ENCODE peak calls at places on chromosomes 2 and 18, in nine cellular contexts. J, R, Z, L, Q, B, T, U and Y are unnamed samples. For H3K36me3, the result is how much of the 10 kb centered on the place peaks cover.

GRCh38 chr2:1837022-1837421 is 92.7 kb upstream of the PXDN start:
- DNase-seq in J (no peak), U (no peak), L (no peak), B (no peak), T (peak), R (no peak), Q (no peak), Z (no peak), Y (peak)

GRCh38 chr2:138365581-138365980 is 136.0 kb upstream of the SPOPL start:
- DNase-seq in Z (no peak), U (no peak), T (no peak), R (no peak), J (no peak), B (no peak), L (no peak), Q (no peak), Y (no peak)

GRCh38 chr2:31996571-31997150 is 14.1 kb downstream of the MEMO1 start:
- DNase-seq in J (no peak), R (no peak), Q (no peak), U (no peak), B (no peak), L (no peak), Z (no peak), T (no peak), Y (no peak)

GRCh38 chr2:104872866-104873688 is 19.2 kb downstream of the POU3F3 start:
- DNase-seq in J (peak), Q (no peak), L (no peak), R (no peak), T (peak), Z (peak), B (no peak), U (peak), Y (peak)

GRCh38 chr2:160956243-160956802 is 203.9 kb upstream of the TANK start:
- DNase-seq in U (peak), J (no peak), T (no peak), R (no peak), Z (peak), B (no peak), Q (no peak), L (peak), Y (no peak)

GRCh38 chr18:22999647-23000046 is 66.5 kb downstream of the RBBP8 start:
- DNase-seq in Q (no peak), L (no peak), Z (no peak), R (no peak), U (no peak), J (no peak), B (no peak), T (no peak), Y (no peak)

GRCh38 chr2:123659120-123659519 is 366.0 kb upstream of the CNTNAP5 start:
- DNase-seq in Z (no peak), J (no peak), B (no peak), R (peak), L (no peak), U (no peak), T (no peak), Q (no peak), Y (no peak)

GRCh38 chr2:239216251-239216613 is 184.6 kb downstream of the HDAC4 start:
- DNase-seq in J (no peak), Z (no peak), T (no peak), L (no peak), B (no peak), Q (no peak), R (no peak), U (no peak), Y (no peak)

GRCh38 chr2:136347976-136348375 is 230.0 kb upstream of the CXCR4 start:
- DNase-seq in J (no peak), Z (no peak), U (no peak), B (no peak), L (no peak), T (no peak), R (no peak), Q (no peak), Y (no peak)

GRCh38 chr2:22788749-22789148 is 596.2 kb upstream of the KLHL29 start:
- DNase-seq in Q (no peak), Z (no peak), J (no peak), T (no peak), U (no peak), B (no peak), R (no peak), L (no peak), Y (no peak)

GRCh38 chr2:137969418-137969765 is 5.1 kb downstream of the HNMT start:
- DNase-seq in Q (no peak), R (peak), U (no peak), T (no peak), J (peak), Z (no peak), B (peak), L (no peak), Y (no peak)

GRCh38 chr2:45045706-45046105 is 36.5 kb upstream of the SIX2 start:
- DNase-seq in T (no peak), Z (no peak), R (no peak), B (no peak), Q (no peak), U (no peak), L (no peak), J (peak), Y (no peak)

GRCh38 chr2:5932556-5933469 is 240.6 kb downstream of the SOX11 start:
- DNase-seq in U (peak), R (no peak), B (no peak), Z (no peak), L (no peak), T (no peak), J (no peak), Q (no peak), Y (peak)

GRCh38 chr2:1632006-1632348 is 112.3 kb downstream of the PXDN start:
- DNase-seq in B (peak), L (no peak), Q (no peak), T (peak), J (peak), Z (peak), R (peak), U (no peak), Y (no peak)

GRCh38 chr2:96345403-96345802 is 9.8 kb downstream of the NCAPH start:
- DNase-seq in B (no peak), J (no peak), L (no peak), R (no peak), U (no peak), T (no peak), Z (no peak), Q (no peak), Y (no peak)

GRCh38 chr2:79929624-79930023 is 374.9 kb downstream of the LRRTM1 start:
- DNase-seq in T (no peak), J (no peak), Q (no peak), U (no peak), R (no peak), B (no peak), Z (no peak), L (no peak), Y (no peak)

GRCh38 chr2:1743396-1744150 is 742 bp downstream of the PXDN start:
- DNase-seq in Q (no peak), Z (no peak), U (no peak), B (no peak), T (no peak), J (peak), R (no peak), L (peak), Y (no peak)

GRCh38 chr2:162430323-162430722 is 86.4 kb downstream of the GCA start:
- DNase-seq in R (no peak), J (no peak), B (no peak), U (no peak), L (no peak), Q (no peak), Z (peak), T (no peak), Y (no peak)

GRCh38 chr2:167914969-167915368 is 332.4 kb downstream of the STK39 start:
- DNase-seq in B (no peak), J (no peak), Z (no peak), L (no peak), R (no peak), Q (no peak), U (no peak), T (no peak), Y (no peak)

GRCh38 chr2:23681356-23682140 is 245.4 kb downstream of the ATAD2B start:
- DNase-seq in T (no peak), J (no peak), R (no peak), Q (no peak), U (no peak), Z (no peak), L (no peak), B (no peak), Y (no peak)

GRCh38 chr18:9741821-9742541 is 33.9 kb downstream of the RAB31 start:
- DNase-seq in T (no peak), Q (no peak), R (peak), L (peak), B (no peak), Z (no peak), U (no peak), J (no peak), Y (no peak)

GRCh38 chr2:239441724-239442123 is 40.9 kb upstream of the HDAC4 start:
- DNase-seq in B (no peak), L (no peak), J (no peak), R (no peak), Z (no peak), U (no peak), T (no peak), Q (no peak), Y (no peak)

GRCh38 chr18:9746958-9747357 is 38.9 kb downstream of the RAB31 start:
- DNase-seq in Q (no peak), L (no peak), J (peak), B (no peak), R (peak), T (no peak), Z (no peak), U (no peak), Y (no peak)

GRCh38 chr18:61851279-61851678 is 41.5 kb downstream of the RNF152 start:
- DNase-seq in L (no peak), B (no peak), T (no peak), U (no peak), Q (no peak), J (no peak), R (no peak), Z (no peak), Y (no peak)
- H3K36me3 ChIP-seq in L (under half), B (under half), T (under half), U (under half), Q (under half), J (under half), R (under half), Z (under half), Y (under half)

GRCh38 chr2:20526146-20526545 is 79.3 kb downstream of the RHOB start:
- DNase-seq in Q (no peak), Z (no peak), R (peak), J (peak), U (no peak), B (no peak), T (no peak), L (no peak), Y (no peak)
- H3K36me3 ChIP-seq in Q (under half), Z (under half), R (under half), J (under half), U (under half), B (under half), T (under half), L (under half), Y (under half)

GRCh38 chr2:28908172-28908571 is 13.7 kb downstream of the WDR43 start:
- DNase-seq in U (no peak), B (no peak), L (no peak), T (no peak), Q (no peak), R (no peak), Z (no peak), J (no peak), Y (no peak)

GRCh38 chr2:28905533-28905932 is 11.1 kb downstream of the WDR43 start:
- DNase-seq in Q (no peak), L (no peak), B (no peak), U (no peak), Z (no peak), J (no peak), R (no peak), T (no peak), Y (no peak)

GRCh38 chr2:28906376-28906775 is 11.9 kb downstream of the WDR43 start:
- DNase-seq in J (no peak), L (no peak), Q (no peak), R (no peak), Z (no peak), T (no peak), U (no peak), B (no peak), Y (no peak)

GRCh38 chr2:28904802-28905499 is 10.5 kb downstream of the WDR43 start:
- DNase-seq in Z (no peak), B (no peak), T (no peak), L (no peak), Q (peak), J (peak), U (no peak), R (no peak), Y (no peak)

DNA sequence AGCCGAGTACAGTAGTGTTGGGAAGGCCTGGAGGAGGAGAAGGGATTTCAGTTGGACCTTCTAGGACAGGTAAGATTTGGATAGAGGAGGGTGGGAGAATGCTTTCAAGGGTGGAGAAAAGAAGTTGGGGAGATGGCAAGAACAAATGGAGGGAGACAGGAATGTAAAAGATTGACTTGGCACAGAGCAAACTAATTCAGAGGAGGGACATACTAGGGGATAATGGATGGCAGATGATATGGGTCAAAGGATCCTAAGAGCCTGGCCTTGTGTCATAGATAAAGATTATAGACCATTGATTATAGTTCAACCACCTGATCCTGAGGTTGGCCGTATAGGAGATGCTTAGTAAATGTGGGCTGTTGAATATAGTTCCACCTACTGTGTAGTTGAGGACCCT is 12.4 kb downstream of the WDR43 start:
- DNase-seq in U (no peak), T (no peak), R (no peak), B (no peak), Z (no peak), Q (no peak), J (no peak), L (no peak), Y (no peak)
- H3K36me3 ChIP-seq in U (half or more), T (under half), R (half or more), B (under half), Z (under half), Q (under half), J (under half), L (under half), Y (under half)

GRCh38 chr2:241239552-241240202 is 51.2 kb downstream of the ANO7 start:
- DNase-seq in Z (no peak), T (no peak), U (no peak), L (peak), B (no peak), J (no peak), R (no peak), Q (no peak), Y (no peak)

GRCh38 chr2:241237047-241237446 is 48.6 kb downstream of the ANO7 start:
- DNase-seq in L (peak), B (no peak), U (no peak), Q (no peak), T (no peak), J (no peak), R (no peak), Z (no peak), Y (no peak)

GRCh38 chr2:241240320-241241004 is 52.0 kb downstream of the ANO7 start:
- DNase-seq in T (no peak), U (no peak), Q (no peak), J (no peak), Z (no peak), B (no peak), L (peak), R (no peak), Y (no peak)

GRCh38 chr2:241237949-241238371 is 49.5 kb downstream of the ANO7 start:
- DNase-seq in Z (no peak), J (no peak), L (peak), B (no peak), Q (no peak), U (no peak), R (no peak), T (no peak), Y (no peak)

GRCh38 chr2:241238693-241239198 is 50.3 kb downstream of the ANO7 start:
- DNase-seq in Z (no peak), L (no peak), Q (no peak), R (no peak), T (no peak), U (no peak), J (no peak), B (no peak), Y (no peak)
- H3K36me3 ChIP-seq in Z (half or more), L (under half), Q (under half), R (half or more), T (under half), U (half or more), J (half or more), B (half or more), Y (half or more)

GRCh38 chr18:52286675-52287074 is 53.3 kb upstream of the DCC start:
- DNase-seq in J (no peak), Z (no peak), U (no peak), Q (no peak), L (no peak), R (no peak), T (no peak), B (no peak), Y (no peak)

GRCh38 chr18:52288403-52289004 is 51.5 kb upstream of the DCC start:
- DNase-seq in Z (peak), L (no peak), Q (no peak), U (no peak), B (no peak), R (no peak), J (no peak), T (peak), Y (peak)

GRCh38 chr18:52280702-52281101 is 59.3 kb upstream of the DCC start:
- DNase-seq in Z (no peak), J (no peak), Q (no peak), T (no peak), R (no peak), L (no peak), U (no peak), B (no peak), Y (no peak)

GRCh38 chr18:52287151-52287550 is 52.8 kb upstream of the DCC start:
- DNase-seq in Q (peak), U (no peak), R (no peak), J (peak), T (no peak), Z (no peak), L (no peak), B (no peak), Y (no peak)

DNA sequence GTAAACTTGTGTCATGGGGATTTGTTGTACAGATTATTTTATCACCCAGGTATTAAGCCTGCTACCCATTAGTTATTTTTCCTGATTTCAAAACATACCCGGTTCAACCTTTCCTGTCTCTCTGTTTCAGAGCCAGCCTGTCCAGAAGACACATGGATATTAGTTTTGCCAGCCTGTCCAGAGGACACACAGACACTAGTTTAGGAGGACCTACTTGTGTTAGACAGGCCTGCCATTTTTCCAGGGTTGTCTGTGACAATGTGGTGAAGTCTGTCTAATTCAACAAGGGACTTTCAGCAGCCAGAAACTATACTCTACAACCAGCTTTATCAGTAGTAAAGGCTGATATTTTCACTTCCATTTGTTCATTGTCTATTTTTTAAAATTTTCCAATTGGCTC is 56.1 kb upstream of the DCC start:
- DNase-seq in Z (no peak), J (no peak), U (no peak), B (no peak), L (no peak), T (no peak), Q (no peak), R (no peak), Y (no peak)
- H3K36me3 ChIP-seq in Z (under half), J (under half), U (under half), B (under half), L (under half), T (under half), Q (under half), R (under half), Y (under half)

DNA sequence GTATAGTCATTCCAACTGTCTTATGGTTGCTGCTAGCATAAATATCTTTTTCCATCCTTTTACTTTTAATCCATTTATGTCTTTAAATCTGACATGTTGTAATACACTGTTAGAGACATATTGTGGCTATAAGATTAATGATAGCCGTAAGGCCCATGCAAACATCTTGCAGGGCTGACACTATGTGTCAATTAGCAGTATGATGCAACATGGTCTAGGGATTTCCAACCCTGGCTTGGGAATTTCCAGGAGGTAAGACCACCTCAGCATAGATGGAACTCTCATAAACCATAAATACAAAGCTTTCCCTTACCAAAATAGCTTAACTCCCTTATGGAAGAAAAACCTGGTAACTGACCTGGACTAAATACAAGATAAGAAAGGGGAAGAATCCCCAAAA is 16.5 kb downstream of the SCLY start:
- DNase-seq in J (no peak), Q (no peak), T (no peak), L (no peak), Z (no peak), U (no peak), R (no peak), B (no peak), Y (no peak)
- H3K36me3 ChIP-seq in J (under half), Q (under half), T (under half), L (under half), Z (under half), U (under half), R (under half), B (under half), Y (under half)

DNA sequence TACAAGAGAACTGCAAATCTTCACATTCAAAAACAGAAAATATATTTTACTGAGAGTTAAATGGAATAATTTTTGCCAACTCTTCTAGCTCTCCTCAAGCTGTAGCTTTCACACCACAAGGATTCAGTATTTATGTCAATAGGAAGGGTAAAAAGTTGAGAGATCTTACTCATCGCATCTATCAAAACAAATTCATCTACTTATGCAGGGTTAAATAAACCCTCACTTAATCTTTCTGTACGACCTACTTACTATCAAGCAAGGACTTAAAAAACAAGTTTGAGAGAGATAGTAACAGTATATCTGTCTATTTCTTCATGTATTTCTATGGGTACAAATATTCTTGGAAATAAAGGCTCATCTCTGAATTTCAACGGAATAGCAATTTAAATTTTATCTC is 35.5 kb downstream of the SIGLEC15 start:
- DNase-seq in L (no peak), R (no peak), Q (no peak), U (no peak), T (no peak), J (peak), B (no peak), Z (no peak), Y (no peak)
- H3K36me3 ChIP-seq in L (under half), R (under half), Q (under half), U (half or more), T (under half), J (under half), B (under half), Z (under half), Y (half or more)

DNA sequence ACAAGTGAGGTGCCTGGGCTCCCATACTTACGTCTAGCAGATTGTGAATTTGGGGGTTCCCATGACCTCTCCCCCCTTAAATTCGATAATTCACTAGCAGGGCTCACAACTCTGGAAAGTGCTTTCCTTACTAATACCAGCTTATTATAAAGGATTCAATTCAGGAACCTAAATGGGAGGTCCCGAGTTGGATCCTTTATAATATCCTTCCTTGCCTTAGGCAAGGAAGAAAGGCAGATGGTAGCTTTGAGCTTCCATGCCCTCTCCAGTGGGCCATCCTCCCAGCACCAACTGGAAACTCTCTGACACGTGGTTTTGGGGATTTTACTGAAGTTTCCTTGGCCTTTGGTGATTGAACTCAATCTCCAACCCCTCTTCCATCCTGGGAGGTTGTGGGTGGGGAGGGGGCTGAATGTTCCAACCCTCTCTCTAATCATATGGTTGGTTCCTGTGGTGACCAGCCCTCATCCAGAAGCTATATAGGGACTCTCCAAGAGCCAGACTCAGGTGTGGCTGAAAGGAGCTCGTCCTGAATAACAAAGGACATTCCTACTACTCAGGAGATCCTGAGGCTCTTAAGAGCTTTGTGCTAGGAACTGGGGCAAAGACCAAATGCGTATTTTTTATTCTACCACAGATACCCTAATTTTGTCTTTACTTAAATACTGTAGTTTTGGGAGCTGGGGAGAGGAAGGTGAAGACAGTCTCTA is 62.2 kb downstream of the HAUS1 start:
- DNase-seq in Q (no peak), Z (no peak), T (no peak), J (no peak), R (no peak), L (no peak), U (no peak), B (no peak), Y (no peak)
- H3K36me3 ChIP-seq in Q (under half), Z (under half), T (under half), J (under half), R (under half), L (under half), U (under half), B (under half), Y (under half)